ENCODE peak calls at places on chromosomes 1 and 21, in four cellular contexts. M, J, L and D are unnamed samples.

GRCh38 chr1:56967900-56968832 is 2.4 kb upstream of the C8B start:
- DNase-seq in M (no peak), J (peak; percentile 11), L (no peak), D (no peak)

GRCh38 chr1:21677168-21677567 is 8.0 kb upstream of the RAP1GAP start:
- DNase-seq in M (no peak), J (no peak), L (no peak), D (no peak)

GRCh38 chr1:1122981-1123480 is 7.1 kb upstream of the C1orf159 start:
- DNase-seq in M (no peak), J (no peak), L (no peak), D (no peak)

GRCh38 chr1:98045211-98046030 is 124.6 kb upstream of the DPYD start:
- DNase-seq in M (no peak), J (no peak), L (peak; percentile 8), D (no peak)

GRCh38 chr1:174550296-174550695 is 102.5 kb downstream of the GPR52 start:
- DNase-seq in M (no peak), J (no peak), L (no peak), D (no peak)

GRCh38 chr1:177451191-177451590 is 280.4 kb downstream of the BRINP2 start:
- DNase-seq in M (no peak), J (no peak), L (no peak), D (no peak)

GRCh38 chr1:153557877-153558276 is 7.8 kb downstream of the S100A2 start:
- DNase-seq in M (no peak), J (no peak), L (no peak), D (no peak)

GRCh38 chr1:53320646-53321045 is 7.2 kb downstream of the LRP8 start:
- DNase-seq in M (no peak), J (no peak), L (no peak), D (no peak)

GRCh38 chr1:197907846-197908616 is 5.6 kb downstream of the C1orf53 start:
- DNase-seq in M (no peak), J (no peak), L (no peak), D (no peak)

GRCh38 chr1:113937146-113937545 is 8.0 kb downstream of the HIPK1 start:
- DNase-seq in M (no peak), J (no peak), L (no peak), D (no peak)

GRCh38 chr1:203672354-203672753 is 45.7 kb downstream of the ATP2B4 start:
- DNase-seq in M (no peak), J (no peak), L (peak; percentile 22), D (no peak)

GRCh38 chr1:156639601-156640101 is 2.3 kb upstream of the BCAN start:
- DNase-seq in M (no peak), J (no peak), L (no peak), D (no peak)

GRCh38 chr1:94299627-94300552 is 62.5 kb upstream of the ARHGAP29 start:
- DNase-seq in M (no peak), J (no peak), L (no peak), D (no peak)

GRCh38 chr1:161193561-161194235 is 5.2 kb downstream of the ADAMTS4 start:
- DNase-seq in M (no peak), J (no peak), L (peak; percentile 88), D (no peak)

GRCh38 chr1:75725256-75725655 is 747 bp downstream of the ACADM start:
- DNase-seq in M (no peak), J (no peak), L (no peak), D (no peak)

GRCh38 chr1:183808296-183809027 is 3.5 kb downstream of the RGL1 start:
- DNase-seq in M (no peak), J (no peak), L (no peak), D (no peak)

GRCh38 chr1:210822897-210823296 is 311.1 kb downstream of the KCNH1 start:
- DNase-seq in M (no peak), J (no peak), L (peak; percentile 4), D (no peak)

GRCh38 chr1:15975358-15975804 is 520 bp downstream of the ZBTB17 start:
- DNase-seq in M (peak; percentile 44), J (peak; percentile 83), L (peak; percentile 85), D (peak; percentile 29)

GRCh38 chr21:20020032-20020431 is 978.2 kb upstream of the NCAM2 start:
- DNase-seq in M (no peak), J (no peak), L (no peak), D (no peak)

GRCh38 chr1:97562096-97562495 is 358.7 kb downstream of the DPYD start:
- DNase-seq in M (no peak), J (no peak), L (no peak), D (no peak)